ENCODE peak calls at places on chromosome 4, in seven cellular contexts. W is activated T-cell treated with anti-CD3 and anti-CD28 coated beads, Interleukin-2, amount 50 U/mL, for 1 hour; X is AG10803; D is type B pancreatic cell; H is naive thymus-derived CD8-positive, alpha-beta T cell; M is NCI-H2081; P is epithelial cell of esophagus. I is an unnamed sample.

GRCh38 chr4:54067163-54067562 is 2.8 kb upstream of the CHIC2 start:
- DNase-seq in D (no peak), W (no peak), P (peak; percentile 98), H (no peak), X (peak; percentile 82), M (no peak), I (no peak)

GRCh38 chr4:39609454-39609911 is 29.2 kb downstream of the SMIM14 start:
- DNase-seq in P (peak; percentile 7), H (no peak), D (no peak), X (no peak), W (no peak), M (no peak), I (no peak)

GRCh38 chr4:189096717-189097116 is 844.0 kb upstream of the FRG1 start:
- DNase-seq in W (no peak), P (no peak), D (no peak), M (no peak), X (no peak), H (no peak), I (no peak)

GRCh38 chr4:122583906-122584305 is 37.0 kb downstream of the IL21 start:
- DNase-seq in W (no peak), X (peak; percentile 71), H (no peak), M (no peak), P (peak; percentile 39), D (no peak), I (no peak)

GRCh38 chr4:131499139-131499873 is 1649.8 kb upstream of the PCDH10 start:
- DNase-seq in W (no peak), H (no peak), P (peak; percentile 67), D (no peak), M (no peak), X (no peak), I (no peak)

GRCh38 chr4:172362569-172362968 is 549.4 kb downstream of the GALNTL6 start:
- DNase-seq in X (no peak), D (no peak), M (no peak), W (no peak), P (no peak), H (no peak), I (no peak)

GRCh38 chr4:4838602-4839470 is 20.6 kb upstream of the MSX1 start:
- DNase-seq in X (peak; percentile 57), H (no peak), W (no peak), P (no peak), M (no peak), D (no peak), I (no peak)

GRCh38 chr4:56874166-56874565 is 33.5 kb upstream of the REST start:
- DNase-seq in H (no peak), X (no peak), P (peak; percentile 78), W (no peak), D (no peak), M (peak; percentile 68), I (no peak)

GRCh38 chr4:77263247-77263646 is 106.2 kb downstream of the CCNG2 start:
- DNase-seq in M (no peak), W (no peak), P (no peak), D (no peak), X (no peak), H (no peak), I (no peak)